ENCODE peak calls at places on chromosomes 1 and 21, in five cellular contexts. X is amniotic stem cell, T is HCEC 1CT, H is EH, Y is nucleus accumbens. P is an unnamed sample.

GRCh38 chr1:98556521-98557158 is 104.9 kb upstream of the SNX7 start:
- DNase-seq in H (peak), T (peak), X (no peak), Y (no peak), P (peak)

GRCh38 chr1:164165466-164165865 is 393.5 kb upstream of the PBX1 start:
- DNase-seq in X (no peak), T (no peak), Y (no peak), H (no peak), P (no peak)

GRCh38 chr1:48817505-48818114 is 40.9 kb upstream of the BEND5 start:
- DNase-seq in Y (peak), H (peak), X (peak), T (no peak), P (peak)

GRCh38 chr1:204493882-204494280 is 724 bp downstream of the PIK3C2B start:
- DNase-seq in H (peak), T (no peak), Y (peak), X (no peak), P (peak)

GRCh38 chr1:36108314-36108713 is 16.7 kb downstream of the COL8A2 start:
- DNase-seq in H (peak), X (peak), Y (no peak), T (no peak), P (peak)

GRCh38 chr1:98325646-98326441 is 335.7 kb upstream of the SNX7 start:
- DNase-seq in Y (no peak), X (peak), H (peak), T (peak), P (peak)

GRCh38 chr1:196309386-196309785 is 298.9 kb downstream of the KCNT2 start:
- DNase-seq in T (peak), X (peak), H (peak), Y (no peak), P (peak)

GRCh38 chr1:160400646-160401486 is 502 bp downstream of the VANGL2 start:
- DNase-seq in T (no peak), Y (no peak), H (no peak), X (no peak), P (no peak)

GRCh38 chr1:6635161-6635909 is 10.7 kb downstream of the THAP3 start:
- DNase-seq in Y (no peak), H (no peak), T (no peak), X (no peak), P (no peak)

GRCh38 chr21:34126269-34126668 is 52.9 kb downstream of the MRPS6 start:
- DNase-seq in T (peak), X (no peak), H (peak), Y (peak), P (peak)

GRCh38 chr1:1290238-1290731 is 10.0 kb downstream of the SCNN1D start:
- DNase-seq in X (no peak), T (no peak), Y (no peak), H (peak), P (no peak)

GRCh38 chr1:12552111-12552888 is 65.7 kb downstream of the DHRS3 start:
- DNase-seq in X (no peak), Y (no peak), T (no peak), H (no peak), P (no peak)

GRCh38 chr1:210360852-210361477 is 32.3 kb downstream of the HHAT start:
- DNase-seq in T (peak), H (peak), Y (no peak), X (no peak), P (peak)

GRCh38 chr1:201471772-201472171 is 2.8 kb upstream of the PHLDA3 start:
- DNase-seq in T (peak), H (peak), X (peak), Y (no peak), P (peak)

GRCh38 chr1:26161408-26162219 is 2.7 kb downstream of the FAM110D start:
- DNase-seq in T (peak), X (no peak), Y (peak), H (peak), P (peak)

GRCh38 chr1:57831624-57832023 is 407.8 kb upstream of the DAB1 start:
- DNase-seq in H (peak), T (no peak), X (no peak), Y (no peak), P (peak)

GRCh38 chr1:6490181-6491075 is 1.0 kb downstream of the PLEKHG5 start:
- DNase-seq in X (peak), H (peak), T (peak), Y (no peak), P (peak)

GRCh38 chr1:199742547-199742946 is 285.0 kb upstream of the NR5A2 start:
- DNase-seq in X (peak), H (peak), T (peak), Y (no peak), P (peak)

GRCh38 chr1:60227581-60228252 is 154.1 kb upstream of the C1orf87 start:
- DNase-seq in T (no peak), H (peak), X (no peak), Y (no peak), P (peak)

GRCh38 chr1:22665752-22666151 is 12.7 kb downstream of the C1QB start:
- DNase-seq in H (peak), X (no peak), T (no peak), Y (peak), P (peak)

GRCh38 chr1:64922336-64922735 is 44.0 kb downstream of the JAK1 start:
- DNase-seq in H (no peak), Y (no peak), X (no peak), T (no peak), P (no peak)

GRCh38 chr1:157505481-157506272 is 46.6 kb downstream of the FCRL5 start:
- DNase-seq in H (peak), Y (peak), X (peak), T (peak), P (peak)

GRCh38 chr1:101316801-101317200 is 80.0 kb downstream of the S1PR1 start:
- DNase-seq in H (no peak), Y (no peak), X (no peak), T (no peak), P (no peak)

GRCh38 chr21:41396452-41397107 is 29.5 kb upstream of the MX1 start:
- DNase-seq in X (no peak), T (no peak), H (peak), Y (no peak), P (peak)

P was measured in EL.